ENCODE peak calls at places on chromosomes 4 and X, in four cellular contexts. J is substantia nigra, I is fibroblast of lung, G is stomach. N is an unnamed sample.

GRCh38 chrX:9459349-9459748 is 5.5 kb upstream of the TBL1X start:
- DNase-seq in J (no peak), I (no peak), G (no peak), N (no peak)

GRCh38 chr4:35087216-35087615 is 1157.1 kb downstream of the ARAP2 start:
- DNase-seq in J (no peak), I (no peak), G (no peak), N (no peak)

GRCh38 chrX:10108288-10108687 is 48.5 kb upstream of the CLCN4 start:
- DNase-seq in J (no peak), I (no peak), G (no peak), N (no peak)

GRCh38 chrX:110143454-110144210 is 140.7 kb downstream of the TMEM164 start:
- DNase-seq in J (peak), I (no peak), G (no peak), N (peak)

GRCh38 chr4:78720994-78721677 is 55.0 kb upstream of the BMP2K start:
- DNase-seq in J (peak), I (no peak), G (no peak), N (peak)

GRCh38 chrX:110915120-110915519 is 119.5 kb upstream of the CHRDL1 start:
- DNase-seq in J (no peak), I (peak), G (no peak), N (no peak)

GRCh38 chr4:6633091-6633906 is 7.2 kb upstream of the MRFAP1 start:
- DNase-seq in J (no peak), I (no peak), G (no peak), N (no peak)

GRCh38 chrX:103726477-103726876 is 15.8 kb downstream of the TMEM31 start:
- DNase-seq in J (no peak), I (no peak), G (peak), N (no peak)

GRCh38 chr4:107863416-107863815 is 38.7 kb downstream of the SGMS2 start:
- DNase-seq in J (no peak), I (peak), G (no peak), N (no peak)

GRCh38 chr4:31104033-31104432 is 383.9 kb downstream of the PCDH7 start:
- DNase-seq in J (no peak), I (peak), G (no peak), N (no peak)

GRCh38 chr4:113423631-113424030 is 337.9 kb downstream of the CAMK2D start:
- DNase-seq in J (no peak), I (peak), G (no peak), N (no peak)

GRCh38 chr4:107733431-107733925 is 13.4 kb upstream of the PAPSS1 start:
- DNase-seq in J (no peak), I (no peak), G (no peak), N (no peak)

GRCh38 chr4:65653740-65654361 is 16.4 kb downstream of the EPHA5 start:
- DNase-seq in J (no peak), I (peak), G (no peak), N (no peak)
- H3K27ac ChIP-seq in J (no peak), I (no peak), G (no peak), N (no peak)

GRCh38 chr4:38891051-38891738 is 23.6 kb downstream of the FAM114A1 start:
- DNase-seq in J (no peak), I (no peak), G (no peak), N (no peak)

GRCh38 chr4:38884254-38884653 is 16.6 kb downstream of the FAM114A1 start:
- DNase-seq in J (no peak), I (no peak), G (no peak), N (no peak)

GRCh38 chr4:38894340-38894982 is 26.9 kb downstream of the FAM114A1 start:
- DNase-seq in J (no peak), I (peak), G (no peak), N (no peak)

GRCh38 chr4:38889143-38889542 is 21.5 kb downstream of the FAM114A1 start:
- DNase-seq in J (no peak), I (peak), G (no peak), N (no peak)
- H3K27ac ChIP-seq in J (peak), I (peak), G (peak), N (peak)

GRCh38 chrX:18424482-18425198 is 768 bp upstream of the CDKL5 start:
- DNase-seq in J (peak), I (peak), G (no peak), N (no peak)

GRCh38 chrX:18425199-18426003 is at the start of gene CDKL5:
- DNase-seq in J (peak), I (peak), G (peak), N (peak)

GRCh38 chrX:18422886-18423285 is 2.5 kb upstream of the CDKL5 start:
- DNase-seq in J (no peak), I (no peak), G (no peak), N (no peak)

GRCh38 chrX:18428006-18428405 is 2.6 kb downstream of the CDKL5 start:
- DNase-seq in J (no peak), I (no peak), G (no peak), N (no peak)

GRCh38 chrX:18426004-18426320 is 554 bp downstream of the CDKL5 start:
- DNase-seq in J (no peak), I (no peak), G (no peak), N (peak)
- H3K27ac ChIP-seq in J (peak), I (no peak), G (peak), N (peak)

GRCh38 chrX:107775734-107776511 is at the start of gene TSC22D3:
- DNase-seq in J (peak), I (peak), G (peak), N (peak)

GRCh38 chrX:107775000-107775733 is 420 bp downstream of the TSC22D3 start:
- DNase-seq in J (no peak), I (no peak), G (no peak), N (no peak)

GRCh38 chrX:107777536-107777832 is at the start of gene NCBP2L:
- DNase-seq in J (no peak), I (no peak), G (no peak), N (no peak)

GRCh38 chrX:107773906-107774435 is 1.6 kb downstream of the TSC22D3 start:
- DNase-seq in J (peak), I (no peak), G (no peak), N (no peak)

DNA sequence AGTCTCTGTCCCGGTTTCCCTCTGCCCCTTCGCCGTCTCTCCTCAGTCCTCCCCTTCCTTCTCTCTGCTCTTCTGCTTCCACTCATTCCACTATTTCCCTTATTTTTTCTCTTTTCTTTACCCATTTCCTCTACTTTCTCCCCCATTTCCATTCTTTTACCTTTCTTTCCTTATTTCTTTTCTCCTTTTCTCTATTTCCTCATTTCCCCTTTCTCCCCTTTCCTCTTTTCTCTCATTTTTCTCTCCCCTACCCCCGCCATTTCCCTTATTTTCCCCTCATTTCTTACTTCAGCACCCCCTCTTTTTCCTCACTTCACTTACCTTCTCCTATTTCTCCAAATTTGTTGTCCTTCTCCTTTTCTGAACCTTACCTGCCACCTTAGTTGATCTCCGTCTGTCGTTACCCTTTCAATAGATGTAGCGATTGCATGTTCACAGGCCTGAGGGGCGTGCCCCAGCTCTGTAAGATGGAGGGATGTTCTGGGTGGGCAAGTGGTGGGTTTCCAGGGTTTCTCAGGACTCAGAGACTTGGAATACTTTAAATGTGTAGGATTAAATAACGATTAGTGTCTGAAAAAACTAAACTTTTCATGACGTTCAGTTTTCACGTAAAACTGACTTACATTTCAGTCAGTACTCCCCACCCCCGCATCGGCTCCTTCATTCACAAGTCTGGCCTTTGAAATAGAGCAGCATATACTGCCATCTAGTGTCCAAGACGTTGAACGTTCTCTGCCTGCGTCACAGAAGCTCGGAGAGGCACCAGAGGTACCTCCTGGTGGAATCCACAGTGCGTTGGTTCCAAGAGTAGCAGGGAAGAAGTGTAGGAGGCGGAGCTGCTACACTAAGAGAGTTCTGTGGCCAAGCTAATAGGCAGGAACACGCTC is 641 bp upstream of the NCBP2L start:
- DNase-seq in J (peak), I (peak), G (peak), N (peak)
- H3K27ac ChIP-seq in J (peak), I (no peak), G (peak), N (peak)

GRCh38 chr4:88005086-88005485 is 2.3 kb upstream of the PKD2 start:
- DNase-seq in J (no peak), I (peak), G (no peak), N (no peak)
- H3K27ac ChIP-seq in J (no peak), I (no peak), G (no peak), N (no peak)

DNA sequence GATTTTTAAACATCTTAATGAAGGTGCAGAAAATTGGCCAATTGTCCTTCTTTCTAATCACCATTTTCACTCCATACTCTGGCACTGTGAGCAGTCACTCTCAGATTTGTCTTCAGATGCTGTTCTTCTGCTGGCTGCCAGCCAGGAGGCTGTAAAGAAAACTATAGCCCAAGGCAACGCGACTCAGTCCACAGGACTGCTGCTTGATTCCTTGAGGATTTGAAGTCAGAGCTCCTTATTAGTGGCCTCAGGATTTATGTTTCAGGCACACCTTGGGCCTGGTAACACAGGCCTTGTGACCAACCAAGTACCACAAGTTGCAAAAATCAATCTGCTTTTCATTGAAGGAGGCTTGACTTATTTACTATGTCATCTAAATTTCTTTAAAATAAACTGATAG is 342.5 kb downstream of the GPM6A start:
- DNase-seq in J (no peak), I (peak), G (no peak), N (no peak)
- H3K27ac ChIP-seq in J (no peak), I (no peak), G (no peak), N (no peak)

DNA sequence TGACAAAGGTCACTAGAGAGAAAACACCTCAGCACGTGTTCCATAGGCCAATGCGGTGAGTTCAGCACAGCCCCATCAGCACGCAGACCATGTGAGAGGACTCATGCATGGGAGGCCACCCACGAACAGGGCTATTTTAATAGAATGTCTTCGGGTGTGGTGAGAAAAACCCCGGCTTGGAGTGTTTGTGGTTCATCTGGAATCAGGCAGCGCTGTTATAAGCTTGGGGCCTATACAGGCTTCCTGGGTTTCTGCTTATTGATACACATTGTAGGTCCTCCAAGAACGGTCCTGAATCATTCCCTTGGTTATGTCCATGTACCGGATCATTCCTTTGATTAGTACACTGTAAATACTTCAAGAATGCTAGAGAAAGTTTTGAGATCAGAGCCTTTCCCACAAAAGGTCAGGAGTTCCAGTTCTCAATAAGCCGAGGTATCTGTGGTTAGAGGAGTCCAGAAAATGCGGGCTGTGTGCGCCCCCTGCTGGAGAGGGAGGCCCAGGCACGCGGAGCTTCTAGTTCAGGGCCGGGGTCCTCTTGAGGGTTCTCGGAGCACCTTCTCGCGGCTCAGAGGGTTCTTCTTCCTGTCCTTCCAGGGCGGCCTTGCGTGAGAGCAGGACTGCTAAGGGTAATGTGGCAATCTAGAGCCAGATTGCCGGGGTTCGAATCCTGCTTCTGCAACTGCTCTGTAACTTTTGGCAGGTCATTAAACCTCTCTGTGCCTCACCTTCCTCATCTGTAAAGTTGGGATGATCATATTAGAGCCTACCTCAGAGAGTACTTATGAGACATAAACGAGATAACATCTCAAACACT is 51.8 kb downstream of the TLR10 start:
- DNase-seq in J (peak), I (peak), G (peak), N (peak)
- H3K27ac ChIP-seq in J (no peak), I (no peak), G (no peak), N (no peak)

DNA sequence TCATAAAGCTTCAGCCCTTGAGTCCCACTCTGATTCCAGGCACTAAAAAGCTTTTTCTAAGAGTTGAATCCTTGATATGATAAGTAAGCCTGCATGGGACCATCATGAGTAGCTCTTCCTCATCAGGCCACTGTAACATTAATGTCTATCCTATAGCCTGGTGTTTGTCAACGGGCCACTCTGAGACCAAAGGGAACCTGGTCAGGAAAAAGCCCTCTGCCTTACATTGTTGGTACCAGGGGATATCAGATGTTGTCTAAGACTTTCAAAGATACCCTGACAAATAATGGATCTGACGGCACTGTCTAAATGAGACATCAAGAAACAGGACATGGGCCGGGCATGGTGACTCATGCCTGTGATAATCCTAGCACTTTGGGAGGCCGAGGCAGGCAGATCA is 26.1 kb downstream of the TBC1D9 start:
- DNase-seq in J (no peak), I (no peak), G (no peak), N (no peak)
- H3K27ac ChIP-seq in J (no peak), I (no peak), G (no peak), N (no peak)

GRCh38 chr4:26402458-26402857 is 81.6 kb downstream of the RBPJ start:
- DNase-seq in J (no peak), I (no peak), G (no peak), N (no peak)

GRCh38 chr4:26404597-26405323 is 83.9 kb downstream of the RBPJ start:
- DNase-seq in J (no peak), I (no peak), G (no peak), N (no peak)

GRCh38 chr4:26407466-26407865 is 82.8 kb downstream of the CCKAR start:
- DNase-seq in J (no peak), I (peak), G (no peak), N (no peak)

GRCh38 chr4:26410385-26411293 is 79.6 kb downstream of the CCKAR start:
- DNase-seq in J (no peak), I (peak), G (no peak), N (peak)

GRCh38 chr4:26406346-26406975 is 83.8 kb downstream of the CCKAR start:
- DNase-seq in J (no peak), I (peak), G (no peak), N (no peak)
- H3K27ac ChIP-seq in J (no peak), I (no peak), G (no peak), N (no peak)

GRCh38 chr4:178329226-178329872 is 887.1 kb upstream of the AGA start:
- DNase-seq in J (no peak), I (no peak), G (no peak), N (no peak)

DNA sequence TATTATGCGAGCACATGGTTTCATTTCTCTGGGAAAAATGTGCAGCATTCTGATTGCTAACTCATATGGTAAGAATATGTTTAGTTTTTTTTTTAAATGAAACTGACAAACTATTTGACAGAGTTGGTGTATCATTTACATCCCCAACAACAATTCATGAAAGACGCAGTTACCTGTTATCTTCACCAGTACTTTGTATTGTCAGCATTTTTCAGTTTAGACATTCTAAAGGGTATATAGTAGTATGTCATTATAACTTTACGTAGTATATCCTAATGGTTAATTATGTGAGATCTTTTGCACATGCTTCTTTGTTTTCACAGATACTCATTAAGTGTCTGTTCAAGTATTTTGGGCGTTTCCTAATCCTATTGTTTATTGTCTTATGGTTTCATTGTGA is 891.1 kb upstream of the AGA start:
- DNase-seq in J (no peak), I (no peak), G (no peak), N (no peak)
- H3K27ac ChIP-seq in J (no peak), I (no peak), G (no peak), N (no peak)